ENCODE peak calls at places on chromosomes 5 and 9, in five cellular contexts. One of them, this sample, is unnamed.

GRCh38 chr5:87400305-87400899 is 12.3 kb downstream of the CCNH start:
- DNase-seq in naive thymus-derived CD8-positive, alpha-beta T cell: no peak
- DNase-seq in AG08396: peak
- DNase-seq in hypothalamus: no peak
- DNase-seq in GM23248: peak
- DNase-seq in this sample: no peak

GRCh38 chr5:144072518-144072927 is 97.9 kb downstream of the YIPF5 start:
- DNase-seq in hypothalamus: no peak
- DNase-seq in GM23248: peak
- DNase-seq in AG08396: peak
- DNase-seq in naive thymus-derived CD8-positive, alpha-beta T cell: no peak
- DNase-seq in this sample: no peak

GRCh38 chr5:146699729-146700430 is 178.7 kb downstream of the PPP2R2B start:
- DNase-seq in hypothalamus: peak
- DNase-seq in AG08396: no peak
- DNase-seq in naive thymus-derived CD8-positive, alpha-beta T cell: no peak
- DNase-seq in GM23248: no peak
- DNase-seq in this sample: no peak

GRCh38 chr5:133425183-133425582 is 187.2 kb downstream of the FSTL4 start:
- DNase-seq in AG08396: no peak
- DNase-seq in naive thymus-derived CD8-positive, alpha-beta T cell: no peak
- DNase-seq in hypothalamus: no peak
- DNase-seq in GM23248: no peak
- DNase-seq in this sample: no peak

GRCh38 chr9:83623634-83623991 is 670 bp downstream of the IDNK start:
- DNase-seq in AG08396: no peak
- DNase-seq in naive thymus-derived CD8-positive, alpha-beta T cell: no peak
- DNase-seq in GM23248: no peak
- DNase-seq in hypothalamus: no peak
- DNase-seq in this sample: no peak

GRCh38 chr5:178143901-178144300 is 9.8 kb downstream of the NHP2 start:
- DNase-seq in AG08396: peak
- DNase-seq in GM23248: no peak
- DNase-seq in hypothalamus: no peak
- DNase-seq in naive thymus-derived CD8-positive, alpha-beta T cell: no peak
- DNase-seq in this sample: no peak

GRCh38 chr9:121975801-121976277 is 117.3 kb downstream of the TTLL11 start:
- DNase-seq in GM23248: peak
- DNase-seq in naive thymus-derived CD8-positive, alpha-beta T cell: no peak
- DNase-seq in AG08396: peak
- DNase-seq in hypothalamus: no peak
- DNase-seq in this sample: no peak

GRCh38 chr9:133950206-133950915 is 41.8 kb downstream of the VAV2 start:
- DNase-seq in AG08396: no peak
- DNase-seq in hypothalamus: no peak
- DNase-seq in GM23248: peak
- DNase-seq in naive thymus-derived CD8-positive, alpha-beta T cell: no peak
- DNase-seq in this sample: no peak

GRCh38 chr9:74672237-74672636 is 175.1 kb downstream of the RORB start:
- DNase-seq in hypothalamus: no peak
- DNase-seq in naive thymus-derived CD8-positive, alpha-beta T cell: no peak
- DNase-seq in AG08396: no peak
- DNase-seq in GM23248: no peak
- DNase-seq in this sample: peak

GRCh38 chr9:127049581-127049980 is 72.9 kb downstream of the ANGPTL2 start:
- DNase-seq in GM23248: no peak
- DNase-seq in hypothalamus: no peak
- DNase-seq in AG08396: no peak
- DNase-seq in naive thymus-derived CD8-positive, alpha-beta T cell: no peak
- DNase-seq in this sample: no peak

GRCh38 chr5:10364186-10364689 is 10.7 kb downstream of the MARCHF6 start:
- DNase-seq in hypothalamus: no peak
- DNase-seq in naive thymus-derived CD8-positive, alpha-beta T cell: no peak
- DNase-seq in AG08396: no peak
- DNase-seq in GM23248: no peak
- DNase-seq in this sample: no peak

This sample was measured in trophoblast cell.